ENCODE peak calls at places on chromosomes 5 and 9, in six cellular contexts. One of them, this sample, is unnamed.
A peak's percentile ranks its signal among the peaks of the same experiment; 100 is the strongest.

GRCh38 chr5:308672-309271 is 12.7 kb upstream of the AHRR start:
- DNase-seq in GM12878: no peak
- DNase-seq in HEK293T: no peak
- DNase-seq in K562: no peak
- DNase-seq in A549: peak; percentile 29
- DNase-seq in HepG2: no peak
- DNase-seq in this sample: peak; percentile 19

GRCh38 chr9:136117291-136118060 is 1.2 kb downstream of the TMEM250 start:
- DNase-seq in GM12878: no peak
- DNase-seq in HEK293T: no peak
- DNase-seq in HepG2: peak; percentile 61
- DNase-seq in A549: no peak
- DNase-seq in K562: no peak
- DNase-seq in this sample: no peak

GRCh38 chr9:89022071-89022721 is 30.9 kb downstream of the S1PR3 start:
- DNase-seq in HEK293T: no peak
- DNase-seq in A549: no peak
- DNase-seq in HepG2: no peak
- DNase-seq in GM12878: no peak
- DNase-seq in K562: no peak
- DNase-seq in this sample: peak; percentile 26

GRCh38 chr5:115542651-115543364 is 1.8 kb downstream of the FEM1C start:
- DNase-seq in HepG2: no peak
- DNase-seq in A549: no peak
- DNase-seq in HEK293T: no peak
- DNase-seq in GM12878: no peak
- DNase-seq in K562: no peak
- DNase-seq in this sample: no peak

GRCh38 chr9:127803507-127804352 is 1.0 kb downstream of the FPGS start:
- DNase-seq in GM12878: no peak
- DNase-seq in A549: peak; percentile 64
- DNase-seq in K562: no peak
- DNase-seq in HEK293T: no peak
- DNase-seq in HepG2: no peak
- DNase-seq in this sample: no peak

GRCh38 chr9:84101892-84102632 is 121.5 kb downstream of the RMI1 start:
- DNase-seq in HEK293T: no peak
- DNase-seq in GM12878: no peak
- DNase-seq in HepG2: no peak
- DNase-seq in A549: no peak
- DNase-seq in K562: no peak
- DNase-seq in this sample: no peak

GRCh38 chr5:169705322-169705721 is 68.2 kb downstream of the DOCK2 start:
- DNase-seq in HepG2: no peak
- DNase-seq in GM12878: no peak
- DNase-seq in K562: no peak
- DNase-seq in A549: no peak
- DNase-seq in HEK293T: no peak
- DNase-seq in this sample: no peak

GRCh38 chr5:40991168-40991980 is 79.8 kb downstream of the MROH2B start:
- DNase-seq in HepG2: peak; percentile 94
- DNase-seq in GM12878: no peak
- DNase-seq in K562: no peak
- DNase-seq in A549: no peak
- DNase-seq in HEK293T: no peak
- DNase-seq in this sample: peak; percentile 86

GRCh38 chr5:132017738-132018625 is 6.5 kb upstream of the ACSL6 start:
- DNase-seq in HEK293T: no peak
- DNase-seq in GM12878: no peak
- DNase-seq in HepG2: no peak
- DNase-seq in A549: no peak
- DNase-seq in K562: no peak
- DNase-seq in this sample: no peak

GRCh38 chr9:129331772-129332512 is 153.9 kb upstream of the IER5L start:
- DNase-seq in K562: no peak
- DNase-seq in A549: no peak
- DNase-seq in GM12878: no peak
- DNase-seq in HepG2: no peak
- DNase-seq in HEK293T: no peak
- DNase-seq in this sample: no peak

GRCh38 chr5:150017606-150018005 is 17.1 kb downstream of the HMGXB3 start:
- DNase-seq in HepG2: no peak
- DNase-seq in K562: no peak
- DNase-seq in GM12878: no peak
- DNase-seq in A549: no peak
- DNase-seq in HEK293T: no peak
- DNase-seq in this sample: peak; percentile 66

GRCh38 chr5:59528226-59528862 is 365.2 kb downstream of the PDE4D start:
- DNase-seq in A549: no peak
- DNase-seq in HEK293T: no peak
- DNase-seq in K562: no peak
- DNase-seq in HepG2: no peak
- DNase-seq in GM12878: no peak
- DNase-seq in this sample: no peak

GRCh38 chr9:105308448-105309412 is 64.3 kb downstream of the SLC44A1 start:
- DNase-seq in HepG2: no peak
- DNase-seq in K562: no peak
- DNase-seq in GM12878: no peak
- DNase-seq in A549: no peak
- DNase-seq in HEK293T: no peak
- DNase-seq in this sample: no peak

GRCh38 chr9:82144803-82145202 is 156.2 kb downstream of the SPATA31D1 start:
- DNase-seq in A549: no peak
- DNase-seq in GM12878: no peak
- DNase-seq in HEK293T: no peak
- DNase-seq in HepG2: no peak
- DNase-seq in K562: no peak
- DNase-seq in this sample: no peak

GRCh38 chr9:3508531-3509374 is 17.0 kb downstream of the RFX3 start:
- DNase-seq in GM12878: no peak
- DNase-seq in A549: no peak
- DNase-seq in K562: no peak
- DNase-seq in HepG2: no peak
- DNase-seq in HEK293T: peak; percentile 6
- DNase-seq in this sample: peak; percentile 37

GRCh38 chr5:140273401-140273877 is 29.5 kb downstream of the PFDN1 start:
- DNase-seq in A549: no peak
- DNase-seq in GM12878: no peak
- DNase-seq in HepG2: no peak
- DNase-seq in HEK293T: no peak
- DNase-seq in K562: no peak
- DNase-seq in this sample: peak; percentile 34

GRCh38 chr5:112016980-112017379 is 260.0 kb upstream of the NREP start:
- DNase-seq in A549: no peak
- DNase-seq in K562: no peak
- DNase-seq in GM12878: no peak
- DNase-seq in HEK293T: no peak
- DNase-seq in HepG2: no peak
- DNase-seq in this sample: no peak

GRCh38 chr5:112013660-112014059 is 256.7 kb upstream of the NREP start:
- DNase-seq in GM12878: no peak
- DNase-seq in HepG2: no peak
- DNase-seq in K562: no peak
- DNase-seq in A549: no peak
- DNase-seq in HEK293T: no peak
- DNase-seq in this sample: no peak

GRCh38 chr5:112012112-112012511 is 255.1 kb upstream of the NREP start:
- DNase-seq in K562: no peak
- DNase-seq in HepG2: no peak
- DNase-seq in GM12878: no peak
- DNase-seq in HEK293T: no peak
- DNase-seq in A549: no peak
- DNase-seq in this sample: peak; percentile 72

GRCh38 chr5:112018846-112019245 is 261.9 kb upstream of the NREP start:
- DNase-seq in HepG2: no peak
- DNase-seq in A549: no peak
- DNase-seq in GM12878: peak; percentile 46
- DNase-seq in K562: no peak
- DNase-seq in HEK293T: no peak
- DNase-seq in this sample: no peak

DNA sequence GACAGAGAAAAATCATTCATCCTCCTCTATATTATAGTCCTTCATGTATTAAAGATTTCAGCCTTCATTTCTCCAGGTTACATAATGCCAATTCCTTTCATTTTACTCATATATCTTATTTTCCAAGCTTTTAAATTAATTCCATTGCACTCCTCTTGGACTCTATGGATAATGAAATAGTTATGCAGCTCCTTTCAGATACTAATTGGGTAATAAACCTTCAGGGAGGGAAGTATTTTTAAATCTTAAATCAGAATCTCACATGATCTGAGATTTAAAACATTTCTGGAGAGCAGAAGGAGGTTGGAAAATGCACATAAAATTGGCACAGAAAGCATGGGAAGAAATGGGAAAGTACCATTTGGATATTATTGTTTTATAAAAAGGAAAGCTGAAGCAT is 257.8 kb upstream of the NREP start:
- DNase-seq in HEK293T: no peak
- DNase-seq in A549: no peak
- DNase-seq in K562: no peak
- DNase-seq in HepG2: no peak
- DNase-seq in GM12878: no peak
- DNase-seq in this sample: no peak
- TF ChIP-seq BHLHE40 in HEK293T: no peak
- TF ChIP-seq BHLHE40 in A549: no peak
- TF ChIP-seq BHLHE40 in K562: no peak
- TF ChIP-seq BHLHE40 in HepG2: no peak
- TF ChIP-seq BHLHE40 in GM12878: no peak
- TF ChIP-seq BHLHE40 in this sample: no peak

GRCh38 chr5:174044451-174044850 is 1.1 kb upstream of the NSG2 start:
- DNase-seq in HEK293T: no peak
- DNase-seq in K562: no peak
- DNase-seq in GM12878: no peak
- DNase-seq in A549: no peak
- DNase-seq in HepG2: no peak
- DNase-seq in this sample: no peak
- TF ChIP-seq BHLHE40 in HEK293T: no peak
- TF ChIP-seq BHLHE40 in K562: no peak
- TF ChIP-seq BHLHE40 in GM12878: no peak
- TF ChIP-seq BHLHE40 in A549: no peak
- TF ChIP-seq BHLHE40 in HepG2: no peak
- TF ChIP-seq BHLHE40 in this sample: no peak

GRCh38 chr9:37297592-37297991 is 124.9 kb upstream of the GRHPR start:
- DNase-seq in HepG2: no peak
- DNase-seq in A549: no peak
- DNase-seq in GM12878: no peak
- DNase-seq in K562: no peak
- DNase-seq in HEK293T: no peak
- DNase-seq in this sample: no peak

GRCh38 chr9:37300620-37301368 is 121.7 kb upstream of the GRHPR start:
- DNase-seq in A549: no peak
- DNase-seq in K562: no peak
- DNase-seq in HepG2: no peak
- DNase-seq in GM12878: no peak
- DNase-seq in HEK293T: no peak
- DNase-seq in this sample: peak; percentile 49

GRCh38 chr9:37301369-37302172 is 120.9 kb upstream of the GRHPR start:
- DNase-seq in GM12878: no peak
- DNase-seq in HepG2: no peak
- DNase-seq in A549: no peak
- DNase-seq in K562: no peak
- DNase-seq in HEK293T: no peak
- DNase-seq in this sample: no peak

GRCh38 chr9:37302277-37302676 is 120.2 kb upstream of the GRHPR start:
- DNase-seq in HEK293T: no peak
- DNase-seq in GM12878: peak; percentile 90
- DNase-seq in K562: no peak
- DNase-seq in HepG2: no peak
- DNase-seq in A549: no peak
- DNase-seq in this sample: no peak
- TF ChIP-seq BHLHE40 in HEK293T: no peak
- TF ChIP-seq BHLHE40 in GM12878: peak; percentile 48
- TF ChIP-seq BHLHE40 in K562: no peak
- TF ChIP-seq BHLHE40 in HepG2: no peak
- TF ChIP-seq BHLHE40 in A549: no peak
- TF ChIP-seq BHLHE40 in this sample: no peak

GRCh38 chr9:133375724-133376654 is at the start of the genes STKLD1 and SURF4:
- DNase-seq in HEK293T: peak; percentile 99
- DNase-seq in GM12878: peak; percentile 73
- DNase-seq in K562: peak; percentile 99
- DNase-seq in A549: peak; percentile 97
- DNase-seq in HepG2: peak; percentile 86
- DNase-seq in this sample: peak; percentile 94
- TF ChIP-seq BHLHE40 in HEK293T: no peak
- TF ChIP-seq BHLHE40 in GM12878: peak; percentile 85
- TF ChIP-seq BHLHE40 in K562: peak; percentile 38
- TF ChIP-seq BHLHE40 in A549: no peak
- TF ChIP-seq BHLHE40 in HepG2: no peak
- TF ChIP-seq BHLHE40 in this sample: peak; percentile 15

This sample was measured in IMR-90.